ENCODE peak calls at places on chromosomes 13 and 19, in ten cellular contexts. One of them, this sample, is unnamed.

GRCh38 chr13:113413178-113413897 is 40.0 kb downstream of the ADPRHL1 start:
- DNase-seq in right lobe of liver: peak
- DNase-seq in colonic mucosa: no peak
- DNase-seq in AG10803: peak
- DNase-seq in IMR-90: no peak
- DNase-seq in activated CD8-positive, alpha-beta T cell treated with anti-CD3 and anti-CD28 coated beads for 36 hours: no peak
- DNase-seq in CD4-positive, alpha-beta T cell: no peak
- DNase-seq in keratinocyte: no peak
- DNase-seq in foreskin fibroblast: no peak
- DNase-seq in activated B cell treated with CpG ODN at 0.5 μM for 24 hours: no peak
- DNase-seq in this sample: no peak

GRCh38 chr19:17869114-17869608 is 2.6 kb upstream of the SLC5A5 start:
- DNase-seq in right lobe of liver: no peak
- DNase-seq in colonic mucosa: no peak
- DNase-seq in AG10803: no peak
- DNase-seq in IMR-90: no peak
- DNase-seq in activated CD8-positive, alpha-beta T cell treated with anti-CD3 and anti-CD28 coated beads for 36 hours: no peak
- DNase-seq in CD4-positive, alpha-beta T cell: no peak
- DNase-seq in keratinocyte: no peak
- DNase-seq in foreskin fibroblast: no peak
- DNase-seq in activated B cell treated with CpG ODN at 0.5 μM for 24 hours: no peak
- DNase-seq in this sample: no peak

GRCh38 chr19:44585371-44586141 is 27.8 kb upstream of the IGSF23 start:
- DNase-seq in right lobe of liver: no peak
- DNase-seq in colonic mucosa: no peak
- DNase-seq in AG10803: peak
- DNase-seq in IMR-90: peak
- DNase-seq in activated CD8-positive, alpha-beta T cell treated with anti-CD3 and anti-CD28 coated beads for 36 hours: no peak
- DNase-seq in CD4-positive, alpha-beta T cell: no peak
- DNase-seq in keratinocyte: no peak
- DNase-seq in foreskin fibroblast: no peak
- DNase-seq in activated B cell treated with CpG ODN at 0.5 μM for 24 hours: no peak
- DNase-seq in this sample: peak

GRCh38 chr19:20321139-20321656 is 154.2 kb downstream of the ZNF486 start:
- DNase-seq in right lobe of liver: no peak
- DNase-seq in colonic mucosa: no peak
- DNase-seq in AG10803: no peak
- DNase-seq in IMR-90: no peak
- DNase-seq in activated CD8-positive, alpha-beta T cell treated with anti-CD3 and anti-CD28 coated beads for 36 hours: no peak
- DNase-seq in CD4-positive, alpha-beta T cell: no peak
- DNase-seq in keratinocyte: no peak
- DNase-seq in foreskin fibroblast: no peak
- DNase-seq in activated B cell treated with CpG ODN at 0.5 μM for 24 hours: no peak
- DNase-seq in this sample: no peak

GRCh38 chr13:76350399-76350798 is 535.8 kb downstream of the KCTD12 start:
- DNase-seq in right lobe of liver: no peak
- DNase-seq in colonic mucosa: no peak
- DNase-seq in AG10803: no peak
- DNase-seq in IMR-90: peak
- DNase-seq in activated CD8-positive, alpha-beta T cell treated with anti-CD3 and anti-CD28 coated beads for 36 hours: no peak
- DNase-seq in CD4-positive, alpha-beta T cell: no peak
- DNase-seq in keratinocyte: no peak
- DNase-seq in foreskin fibroblast: no peak
- DNase-seq in activated B cell treated with CpG ODN at 0.5 μM for 24 hours: no peak
- DNase-seq in this sample: peak

GRCh38 chr19:51259348-51260245 is 8.7 kb downstream of the SIGLECL1 start:
- DNase-seq in right lobe of liver: no peak
- DNase-seq in colonic mucosa: peak
- DNase-seq in AG10803: peak
- DNase-seq in IMR-90: peak
- DNase-seq in activated CD8-positive, alpha-beta T cell treated with anti-CD3 and anti-CD28 coated beads for 36 hours: peak
- DNase-seq in CD4-positive, alpha-beta T cell: peak
- DNase-seq in keratinocyte: no peak
- DNase-seq in foreskin fibroblast: peak
- DNase-seq in activated B cell treated with CpG ODN at 0.5 μM for 24 hours: no peak
- DNase-seq in this sample: peak

GRCh38 chr19:43594710-43595604 is 977 bp downstream of the IRGQ start:
- DNase-seq in right lobe of liver: peak
- DNase-seq in colonic mucosa: peak
- DNase-seq in AG10803: peak
- DNase-seq in IMR-90: peak
- DNase-seq in activated CD8-positive, alpha-beta T cell treated with anti-CD3 and anti-CD28 coated beads for 36 hours: peak
- DNase-seq in CD4-positive, alpha-beta T cell: peak
- DNase-seq in keratinocyte: no peak
- DNase-seq in foreskin fibroblast: peak
- DNase-seq in activated B cell treated with CpG ODN at 0.5 μM for 24 hours: peak
- DNase-seq in this sample: peak

GRCh38 chr13:41315466-41316047 is 4.5 kb downstream of the NAA16 start:
- DNase-seq in right lobe of liver: no peak
- DNase-seq in colonic mucosa: no peak
- DNase-seq in AG10803: peak
- DNase-seq in IMR-90: peak
- DNase-seq in activated CD8-positive, alpha-beta T cell treated with anti-CD3 and anti-CD28 coated beads for 36 hours: peak
- DNase-seq in CD4-positive, alpha-beta T cell: no peak
- DNase-seq in keratinocyte: no peak
- DNase-seq in foreskin fibroblast: no peak
- DNase-seq in activated B cell treated with CpG ODN at 0.5 μM for 24 hours: no peak
- DNase-seq in this sample: no peak

GRCh38 chr13:101492251-101492910 is 39.9 kb downstream of the ITGBL1 start:
- DNase-seq in right lobe of liver: no peak
- DNase-seq in colonic mucosa: no peak
- DNase-seq in AG10803: peak
- DNase-seq in IMR-90: peak
- DNase-seq in activated CD8-positive, alpha-beta T cell treated with anti-CD3 and anti-CD28 coated beads for 36 hours: no peak
- DNase-seq in CD4-positive, alpha-beta T cell: no peak
- DNase-seq in keratinocyte: no peak
- DNase-seq in foreskin fibroblast: no peak
- DNase-seq in activated B cell treated with CpG ODN at 0.5 μM for 24 hours: no peak
- DNase-seq in this sample: no peak

GRCh38 chr19:1590641-1591397 is 1.8 kb downstream of the MBD3 start:
- DNase-seq in right lobe of liver: no peak
- DNase-seq in colonic mucosa: no peak
- DNase-seq in AG10803: no peak
- DNase-seq in IMR-90: no peak
- DNase-seq in activated CD8-positive, alpha-beta T cell treated with anti-CD3 and anti-CD28 coated beads for 36 hours: peak
- DNase-seq in CD4-positive, alpha-beta T cell: no peak
- DNase-seq in keratinocyte: no peak
- DNase-seq in foreskin fibroblast: no peak
- DNase-seq in activated B cell treated with CpG ODN at 0.5 μM for 24 hours: no peak
- DNase-seq in this sample: no peak

DNA sequence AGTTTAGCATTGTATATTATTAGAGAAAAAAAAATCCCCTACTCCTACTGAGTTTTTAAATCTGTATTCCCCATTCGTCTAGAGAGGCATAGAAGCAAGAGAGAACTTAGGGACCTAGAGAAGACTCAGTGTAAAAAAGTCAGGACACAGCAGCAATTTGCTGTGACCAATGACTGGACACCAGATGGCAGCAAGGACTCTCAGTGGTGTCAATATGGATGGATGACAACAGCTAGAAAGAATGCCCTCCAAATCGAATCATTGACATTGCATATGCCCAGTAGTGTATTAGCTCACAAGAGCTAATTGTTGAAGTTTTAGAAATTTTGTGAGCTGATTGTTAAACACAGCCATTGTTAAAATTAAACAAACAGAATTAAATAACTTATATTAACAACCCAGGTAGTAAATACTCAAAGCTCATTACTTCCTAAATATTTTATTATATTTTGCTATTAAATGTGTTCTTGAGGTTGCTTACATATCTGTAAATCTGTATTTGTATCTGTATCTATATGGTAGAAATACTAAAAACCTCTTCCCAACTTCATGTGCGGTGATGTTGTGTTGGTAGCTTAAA is 43.9 kb downstream of the SIAH3 start:
- DNase-seq in right lobe of liver: no peak
- DNase-seq in colonic mucosa: no peak
- DNase-seq in AG10803: peak
- DNase-seq in IMR-90: peak
- DNase-seq in activated CD8-positive, alpha-beta T cell treated with anti-CD3 and anti-CD28 coated beads for 36 hours: peak
- DNase-seq in CD4-positive, alpha-beta T cell: peak
- DNase-seq in keratinocyte: peak
- DNase-seq in foreskin fibroblast: peak
- DNase-seq in activated B cell treated with CpG ODN at 0.5 μM for 24 hours: no peak
- DNase-seq in this sample: peak
- TF ChIP-seq CTCF in right lobe of liver: peak
- TF ChIP-seq CTCF in colonic mucosa: no peak
- TF ChIP-seq CTCF in AG10803: peak
- TF ChIP-seq CTCF in IMR-90: peak
- TF ChIP-seq CTCF in activated CD8-positive, alpha-beta T cell treated with anti-CD3 and anti-CD28 coated beads for 36 hours: peak
- TF ChIP-seq CTCF in CD4-positive, alpha-beta T cell: peak
- TF ChIP-seq CTCF in keratinocyte: peak
- TF ChIP-seq CTCF in foreskin fibroblast: peak
- TF ChIP-seq CTCF in activated B cell treated with CpG ODN at 0.5 μM for 24 hours: no peak
- TF ChIP-seq CTCF in this sample: peak

GRCh38 chr19:41804327-41804726 is 7.9 kb downstream of the CEACAM3 start:
- DNase-seq in right lobe of liver: no peak
- DNase-seq in colonic mucosa: no peak
- DNase-seq in AG10803: no peak
- DNase-seq in IMR-90: no peak
- DNase-seq in activated CD8-positive, alpha-beta T cell treated with anti-CD3 and anti-CD28 coated beads for 36 hours: no peak
- DNase-seq in CD4-positive, alpha-beta T cell: no peak
- DNase-seq in keratinocyte: no peak
- DNase-seq in foreskin fibroblast: no peak
- DNase-seq in activated B cell treated with CpG ODN at 0.5 μM for 24 hours: no peak
- DNase-seq in this sample: no peak

GRCh38 chr19:41801682-41802317 is 5.4 kb downstream of the CEACAM3 start:
- DNase-seq in right lobe of liver: no peak
- DNase-seq in colonic mucosa: no peak
- DNase-seq in AG10803: no peak
- DNase-seq in IMR-90: no peak
- DNase-seq in activated CD8-positive, alpha-beta T cell treated with anti-CD3 and anti-CD28 coated beads for 36 hours: no peak
- DNase-seq in CD4-positive, alpha-beta T cell: no peak
- DNase-seq in keratinocyte: no peak
- DNase-seq in foreskin fibroblast: no peak
- DNase-seq in activated B cell treated with CpG ODN at 0.5 μM for 24 hours: no peak
- DNase-seq in this sample: no peak

GRCh38 chr19:41801031-41801430 is 4.6 kb downstream of the CEACAM3 start:
- DNase-seq in right lobe of liver: no peak
- DNase-seq in colonic mucosa: no peak
- DNase-seq in AG10803: no peak
- DNase-seq in IMR-90: no peak
- DNase-seq in activated CD8-positive, alpha-beta T cell treated with anti-CD3 and anti-CD28 coated beads for 36 hours: no peak
- DNase-seq in CD4-positive, alpha-beta T cell: no peak
- DNase-seq in keratinocyte: no peak
- DNase-seq in foreskin fibroblast: no peak
- DNase-seq in activated B cell treated with CpG ODN at 0.5 μM for 24 hours: no peak
- DNase-seq in this sample: no peak

GRCh38 chr19:41799444-41800000 is 3.1 kb downstream of the CEACAM3 start:
- DNase-seq in right lobe of liver: no peak
- DNase-seq in colonic mucosa: no peak
- DNase-seq in AG10803: no peak
- DNase-seq in IMR-90: no peak
- DNase-seq in activated CD8-positive, alpha-beta T cell treated with anti-CD3 and anti-CD28 coated beads for 36 hours: no peak
- DNase-seq in CD4-positive, alpha-beta T cell: no peak
- DNase-seq in keratinocyte: no peak
- DNase-seq in foreskin fibroblast: no peak
- DNase-seq in activated B cell treated with CpG ODN at 0.5 μM for 24 hours: no peak
- DNase-seq in this sample: no peak

GRCh38 chr19:41802770-41803169 is 6.4 kb downstream of the CEACAM3 start:
- DNase-seq in right lobe of liver: no peak
- DNase-seq in colonic mucosa: no peak
- DNase-seq in AG10803: no peak
- DNase-seq in IMR-90: no peak
- DNase-seq in activated CD8-positive, alpha-beta T cell treated with anti-CD3 and anti-CD28 coated beads for 36 hours: no peak
- DNase-seq in CD4-positive, alpha-beta T cell: no peak
- DNase-seq in keratinocyte: no peak
- DNase-seq in foreskin fibroblast: no peak
- DNase-seq in activated B cell treated with CpG ODN at 0.5 μM for 24 hours: peak
- DNase-seq in this sample: no peak
- TF ChIP-seq CTCF in right lobe of liver: no peak
- TF ChIP-seq CTCF in colonic mucosa: no peak
- TF ChIP-seq CTCF in AG10803: no peak
- TF ChIP-seq CTCF in IMR-90: no peak
- TF ChIP-seq CTCF in activated CD8-positive, alpha-beta T cell treated with anti-CD3 and anti-CD28 coated beads for 36 hours: no peak
- TF ChIP-seq CTCF in CD4-positive, alpha-beta T cell: no peak
- TF ChIP-seq CTCF in keratinocyte: no peak
- TF ChIP-seq CTCF in foreskin fibroblast: no peak
- TF ChIP-seq CTCF in activated B cell treated with CpG ODN at 0.5 μM for 24 hours: no peak
- TF ChIP-seq CTCF in this sample: no peak

DNA sequence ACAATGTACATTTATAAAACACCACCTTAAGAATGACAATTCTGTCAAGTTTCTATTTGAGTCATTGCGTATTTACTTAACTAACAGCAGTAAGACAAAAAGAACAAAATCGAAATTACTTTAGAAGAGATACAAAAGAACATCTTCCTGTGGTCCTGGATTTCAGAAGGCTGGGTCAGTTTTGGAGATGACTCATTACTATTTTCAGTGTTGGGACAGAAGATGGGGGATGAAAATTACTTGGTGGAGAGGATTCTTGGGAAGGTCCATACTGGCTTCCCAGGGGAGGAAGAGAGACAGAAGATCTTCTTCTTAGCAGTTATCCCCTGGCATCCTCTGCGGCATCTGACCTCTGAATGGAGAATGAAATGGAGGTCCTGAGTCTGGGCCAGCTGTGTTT is 33.5 kb upstream of the CSNK1A1L start:
- DNase-seq in right lobe of liver: no peak
- DNase-seq in colonic mucosa: no peak
- DNase-seq in AG10803: no peak
- DNase-seq in IMR-90: no peak
- DNase-seq in activated CD8-positive, alpha-beta T cell treated with anti-CD3 and anti-CD28 coated beads for 36 hours: no peak
- DNase-seq in CD4-positive, alpha-beta T cell: no peak
- DNase-seq in keratinocyte: no peak
- DNase-seq in foreskin fibroblast: no peak
- DNase-seq in activated B cell treated with CpG ODN at 0.5 μM for 24 hours: no peak
- DNase-seq in this sample: no peak
- TF ChIP-seq CTCF in right lobe of liver: no peak
- TF ChIP-seq CTCF in colonic mucosa: no peak
- TF ChIP-seq CTCF in AG10803: no peak
- TF ChIP-seq CTCF in IMR-90: no peak
- TF ChIP-seq CTCF in activated CD8-positive, alpha-beta T cell treated with anti-CD3 and anti-CD28 coated beads for 36 hours: no peak
- TF ChIP-seq CTCF in CD4-positive, alpha-beta T cell: no peak
- TF ChIP-seq CTCF in keratinocyte: no peak
- TF ChIP-seq CTCF in foreskin fibroblast: no peak
- TF ChIP-seq CTCF in activated B cell treated with CpG ODN at 0.5 μM for 24 hours: no peak
- TF ChIP-seq CTCF in this sample: no peak

DNA sequence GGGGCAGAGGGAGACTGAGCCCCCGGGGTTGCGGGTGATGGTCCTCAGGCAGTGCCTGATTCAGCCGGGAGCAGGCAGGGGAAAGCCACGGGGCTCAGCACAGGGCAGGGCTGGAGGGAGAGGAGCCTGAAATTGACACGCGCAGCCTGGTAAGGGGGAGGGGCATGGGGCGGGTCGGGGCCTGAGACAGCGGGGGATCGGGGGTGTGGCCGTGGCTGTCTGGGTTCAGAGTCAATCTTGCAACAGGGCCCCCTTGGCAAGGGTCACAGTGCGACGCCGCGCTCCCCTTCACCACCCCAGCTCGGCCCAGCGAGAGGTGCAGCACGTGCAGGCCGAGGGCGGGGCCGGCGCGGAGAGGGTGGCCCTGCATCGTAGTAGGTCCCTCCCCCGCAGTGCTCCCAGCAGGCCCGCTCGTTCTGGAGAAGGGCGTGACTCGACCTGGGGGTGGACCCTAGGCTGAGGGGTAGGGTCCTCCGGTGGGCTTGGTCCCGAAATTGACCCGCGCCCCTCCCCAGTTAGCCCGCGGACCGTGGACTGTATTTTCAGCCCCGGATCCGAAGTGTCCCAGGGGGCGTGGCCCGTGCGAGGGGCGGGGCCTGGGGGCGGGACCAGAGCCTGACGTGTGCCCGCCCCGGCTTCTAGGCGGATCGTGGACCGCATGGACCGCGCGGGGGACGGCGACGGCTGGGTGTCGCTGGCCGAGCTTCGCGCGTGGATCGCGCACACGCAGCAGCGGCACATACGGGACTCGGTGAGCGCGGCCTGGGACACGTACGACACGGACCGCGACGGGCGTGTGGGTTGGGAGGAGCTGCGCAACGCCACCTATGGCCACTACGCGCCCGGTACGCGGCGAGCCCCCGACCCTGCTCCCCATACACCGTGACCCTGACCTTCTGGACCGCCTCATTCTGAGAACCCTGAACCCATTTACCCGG is 6.0 kb downstream of the RCN3 start:
- DNase-seq in right lobe of liver: peak
- DNase-seq in colonic mucosa: peak
- DNase-seq in AG10803: peak
- DNase-seq in IMR-90: peak
- DNase-seq in activated CD8-positive, alpha-beta T cell treated with anti-CD3 and anti-CD28 coated beads for 36 hours: peak
- DNase-seq in CD4-positive, alpha-beta T cell: peak
- DNase-seq in keratinocyte: no peak
- DNase-seq in foreskin fibroblast: peak
- DNase-seq in activated B cell treated with CpG ODN at 0.5 μM for 24 hours: peak
- DNase-seq in this sample: peak
- TF ChIP-seq CTCF in right lobe of liver: no peak
- TF ChIP-seq CTCF in colonic mucosa: no peak
- TF ChIP-seq CTCF in AG10803: no peak
- TF ChIP-seq CTCF in IMR-90: no peak
- TF ChIP-seq CTCF in activated CD8-positive, alpha-beta T cell treated with anti-CD3 and anti-CD28 coated beads for 36 hours: peak
- TF ChIP-seq CTCF in CD4-positive, alpha-beta T cell: peak
- TF ChIP-seq CTCF in keratinocyte: peak
- TF ChIP-seq CTCF in foreskin fibroblast: peak
- TF ChIP-seq CTCF in activated B cell treated with CpG ODN at 0.5 μM for 24 hours: no peak
- TF ChIP-seq CTCF in this sample: peak